ENCODE peak calls at places on chromosomes 3 and 15, in five cellular contexts. Q, N, R, F and J are unnamed samples.

GRCh38 chr15:65767264-65767595 is 24.9 kb downstream of the DENND4A start:
- DNase-seq in Q (no peak), N (no peak), R (no peak), F (no peak), J (no peak)

GRCh38 chr3:150091626-150092025 is 120.9 kb upstream of the PFN2 start:
- DNase-seq in Q (no peak), N (no peak), R (no peak), F (no peak), J (no peak)

GRCh38 chr3:11563159-11563558 is 80.6 kb downstream of the VGLL4 start:
- DNase-seq in Q (peak), N (no peak), R (no peak), F (no peak), J (no peak)

GRCh38 chr15:100093211-100094126 is 248.3 kb downstream of the ADAMTS17 start:
- DNase-seq in Q (no peak), N (no peak), R (no peak), F (peak), J (no peak)

GRCh38 chr3:123790254-123791072 is 93.7 kb downstream of the MYLK start:
- DNase-seq in Q (no peak), N (no peak), R (no peak), F (no peak), J (no peak)

GRCh38 chr3:27110020-27110419 is 259.2 kb downstream of the NEK10 start:
- DNase-seq in Q (no peak), N (no peak), R (no peak), F (no peak), J (no peak)

GRCh38 chr3:106759686-106760085 is 617.6 kb upstream of the CCDC54 start:
- DNase-seq in Q (no peak), N (no peak), R (no peak), F (no peak), J (no peak)

GRCh38 chr3:41247055-41247454 is 47.8 kb downstream of the CTNNB1 start:
- DNase-seq in Q (no peak), N (no peak), R (no peak), F (peak), J (no peak)

GRCh38 chr3:124656531-124656930 is 73.7 kb upstream of the UMPS start:
- DNase-seq in Q (no peak), N (no peak), R (no peak), F (no peak), J (no peak)

GRCh38 chr3:137988982-137989381 is 21.0 kb upstream of the CLDN18 start:
- DNase-seq in Q (peak), N (no peak), R (no peak), F (no peak), J (peak)

GRCh38 chr3:16476636-16477035 is 36.9 kb downstream of the RFTN1 start:
- DNase-seq in Q (no peak), N (no peak), R (no peak), F (no peak), J (no peak)

GRCh38 chr3:180594631-180595348 is 7.2 kb upstream of the TTC14 start:
- DNase-seq in Q (peak), N (peak), R (no peak), F (no peak), J (no peak)

GRCh38 chr15:48868549-48868948 is 9.4 kb upstream of the EID1 start:
- DNase-seq in Q (no peak), N (peak), R (no peak), F (no peak), J (no peak)

GRCh38 chr3:193730976-193731375 is 138.0 kb downstream of the OPA1 start:
- DNase-seq in Q (no peak), N (no peak), R (no peak), F (no peak), J (no peak)

GRCh38 chr3:64167868-64168267 is 57.4 kb downstream of the PRICKLE2 start:
- DNase-seq in Q (no peak), N (no peak), R (no peak), F (no peak), J (no peak)

GRCh38 chr15:27059610-27060202 is 88.7 kb downstream of the GABRG3 start:
- DNase-seq in Q (peak), N (peak), R (peak), F (no peak), J (no peak)

GRCh38 chr15:45522931-45523331 is 376 bp upstream of the SLC30A4 start:
- DNase-seq in Q (no peak), N (peak), R (peak), F (no peak), J (peak)

GRCh38 chr3:120092444-120092843 is 1.8 kb downstream of the GSK3B start:
- DNase-seq in Q (no peak), N (no peak), R (no peak), F (no peak), J (no peak)

GRCh38 chr15:63752979-63753378 is 80.8 kb downstream of the HERC1 start:
- DNase-seq in Q (no peak), N (no peak), R (no peak), F (no peak), J (no peak)

GRCh38 chr3:46705022-46705530 is 3.9 kb downstream of the TMIE start:
- DNase-seq in Q (peak), N (peak), R (peak), F (no peak), J (peak)

GRCh38 chr3:14031271-14031670 is 93.4 kb downstream of the CHCHD4 start:
- DNase-seq in Q (no peak), N (no peak), R (no peak), F (no peak), J (peak)

GRCh38 chr3:129597792-129598381 is 8.6 kb downstream of the PLXND1 start:
- DNase-seq in Q (no peak), N (no peak), R (no peak), F (peak), J (no peak)

GRCh38 chr3:2714856-2715255 is 395.3 kb downstream of the IL5RA start:
- DNase-seq in Q (no peak), N (no peak), R (no peak), F (no peak), J (peak)

GRCh38 chr3:106740116-106740515 is 637.1 kb upstream of the CCDC54 start:
- DNase-seq in Q (no peak), N (no peak), R (no peak), F (no peak), J (no peak)

GRCh38 chr3:177676148-177676547 is 478.9 kb upstream of the TBL1XR1 start:
- DNase-seq in Q (no peak), N (no peak), R (no peak), F (no peak), J (no peak)

GRCh38 chr3:153060346-153060745 is 101.7 kb upstream of the RAP2B start:
- DNase-seq in Q (no peak), N (no peak), R (no peak), F (no peak), J (no peak)

GRCh38 chr15:46088486-46089437 is 453.9 kb downstream of the SQOR start:
- DNase-seq in Q (no peak), N (no peak), R (no peak), F (no peak), J (no peak)

GRCh38 chr3:155745795-155746550 is 1.1 kb upstream of the PLCH1 start:
- DNase-seq in Q (no peak), N (peak), R (peak), F (peak), J (no peak)

GRCh38 chr3:165195226-165195625 is 958 bp downstream of the SLITRK3 start:
- DNase-seq in Q (no peak), N (no peak), R (peak), F (no peak), J (no peak)

GRCh38 chr3:130258532-130258952 is 86.9 kb upstream of the COL6A5 start:
- DNase-seq in Q (no peak), N (no peak), R (no peak), F (no peak), J (no peak)

GRCh38 chr3:10568549-10568948 is 63.2 kb upstream of the ATP2B2 start:
- DNase-seq in Q (no peak), N (no peak), R (no peak), F (no peak), J (no peak)

GRCh38 chr3:140007946-140008692 is 73.1 kb downstream of the CLSTN2 start:
- DNase-seq in Q (no peak), N (no peak), R (no peak), F (no peak), J (no peak)

GRCh38 chr15:94119923-94120775 is 111.2 kb upstream of the MCTP2 start:
- DNase-seq in Q (peak), N (peak), R (peak), F (no peak), J (peak)

GRCh38 chr15:50256188-50257041 is 9.1 kb downstream of the HDC start:
- DNase-seq in Q (no peak), N (peak), R (no peak), F (no peak), J (no peak)

GRCh38 chr3:127053026-127053425 is 70.1 kb downstream of the PLXNA1 start:
- DNase-seq in Q (no peak), N (no peak), R (no peak), F (no peak), J (no peak)

GRCh38 chr3:147934316-147935188 is 525.4 kb downstream of the ZIC1 start:
- DNase-seq in Q (no peak), N (no peak), R (no peak), F (no peak), J (no peak)

GRCh38 chr3:45043715-45044299 is 17.7 kb downstream of the CLEC3B start:
- DNase-seq in Q (no peak), N (peak), R (no peak), F (no peak), J (no peak)

GRCh38 chr3:136989781-136990524 is 32.2 kb downstream of the IL20RB start:
- DNase-seq in Q (no peak), N (no peak), R (no peak), F (no peak), J (no peak)

GRCh38 chr3:51390600-51391074 is 448 bp upstream of the RBM15B start:
- DNase-seq in Q (no peak), N (no peak), R (peak), F (no peak), J (no peak)
- TF ChIP-seq CTCF in Q (no peak), N (no peak), R (peak), F (no peak), J (no peak)

DNA sequence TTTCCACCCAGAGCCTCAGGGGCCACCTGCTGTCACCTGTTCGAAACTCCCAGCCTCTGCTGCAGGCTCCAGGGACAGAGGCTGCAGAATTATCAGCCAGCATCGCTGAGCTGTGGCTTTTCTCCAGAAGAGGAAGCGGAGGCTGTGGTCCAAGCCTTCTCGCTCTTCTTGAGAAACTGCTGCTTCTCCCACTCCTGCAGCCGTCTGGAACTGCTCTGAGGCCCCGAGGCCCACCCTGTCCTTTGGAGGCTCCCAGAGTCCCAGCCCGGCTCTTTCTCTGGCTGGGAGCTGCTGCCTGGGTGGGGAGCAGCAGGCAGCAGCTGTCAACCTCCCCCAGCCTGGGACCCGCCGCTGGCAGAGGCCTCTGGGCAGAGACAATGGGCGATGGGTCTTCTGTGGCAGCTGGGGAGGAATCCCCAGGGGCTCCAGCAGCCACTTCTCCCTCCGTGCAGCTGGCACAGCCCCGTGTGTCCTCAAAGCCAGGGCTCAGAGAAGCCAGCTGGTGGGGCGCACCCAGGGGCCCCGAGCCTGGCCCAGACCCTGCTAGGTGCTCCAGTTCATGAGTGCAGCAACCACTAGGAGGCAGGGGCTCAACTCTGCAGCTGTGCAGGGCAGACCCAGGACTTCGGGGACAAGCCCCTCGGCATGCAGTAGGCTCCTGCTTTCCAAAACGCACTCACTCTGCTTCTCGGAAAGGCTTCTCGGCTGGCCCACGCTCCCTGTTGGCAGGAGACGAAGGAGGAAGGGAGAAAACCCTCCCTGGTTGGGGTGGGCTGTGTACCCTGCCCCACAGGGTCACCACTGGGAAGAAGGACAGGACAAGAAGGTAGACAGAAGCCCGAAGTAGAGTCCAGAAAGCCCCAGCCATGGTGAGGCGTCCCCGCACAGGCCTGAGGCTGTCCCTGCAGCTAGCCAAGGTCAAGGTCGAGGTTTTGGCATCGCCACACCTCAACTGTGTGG is 49.9 kb upstream of the FURIN start:
- DNase-seq in Q (peak), N (no peak), R (no peak), F (no peak), J (peak)
- TF ChIP-seq CTCF in Q (peak), N (no peak), R (no peak), F (peak), J (peak)

GRCh38 chr3:181879926-181880325 is 168.2 kb downstream of the SOX2 start:
- DNase-seq in Q (no peak), N (no peak), R (no peak), F (no peak), J (no peak)
- TF ChIP-seq CTCF in Q (no peak), N (no peak), R (no peak), F (no peak), J (no peak)

GRCh38 chr3:122577409-122578028 is at the start of gene PARP15:
- DNase-seq in Q (peak), N (no peak), R (peak), F (peak), J (no peak)
- TF ChIP-seq CTCF in Q (peak), N (no peak), R (no peak), F (no peak), J (no peak)

DNA sequence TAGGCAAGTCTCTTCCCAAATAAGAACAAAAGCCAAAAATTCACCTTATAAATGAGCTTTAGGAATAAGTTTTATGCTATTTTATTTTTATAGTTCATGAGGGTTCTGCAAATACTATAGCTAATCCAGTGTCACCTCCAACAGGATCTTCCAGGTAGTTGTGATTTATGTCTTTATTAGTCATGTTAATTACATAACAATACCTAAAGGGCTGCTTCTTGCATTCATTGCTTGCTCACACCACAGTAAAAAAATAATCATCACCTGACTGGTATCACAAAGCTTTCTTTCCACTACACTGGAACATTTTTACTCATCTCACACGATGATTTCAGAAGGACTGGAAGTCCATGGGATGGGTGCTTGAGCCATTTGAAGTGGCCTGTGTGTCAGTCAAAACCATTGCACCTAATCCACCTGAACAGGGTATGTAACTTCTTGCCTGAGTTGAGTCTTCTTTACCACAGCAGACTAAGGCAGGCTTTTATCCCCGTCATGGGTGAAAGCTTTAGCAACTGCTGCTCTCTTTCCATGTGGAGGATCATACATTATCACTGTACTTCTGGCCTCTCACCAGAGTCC is 382.7 kb upstream of the THBS1 start:
- DNase-seq in Q (no peak), N (no peak), R (no peak), F (no peak), J (no peak)
- TF ChIP-seq CTCF in Q (no peak), N (no peak), R (no peak), F (no peak), J (no peak)

GRCh38 chr3:9405756-9406155 is 8.3 kb downstream of the SETD5 start:
- DNase-seq in Q (no peak), N (no peak), R (no peak), F (no peak), J (no peak)

GRCh38 chr3:9406856-9407626 is 9.6 kb downstream of the SETD5 start:
- DNase-seq in Q (no peak), N (no peak), R (no peak), F (no peak), J (no peak)

GRCh38 chr3:9403463-9403862 is 6.0 kb downstream of the SETD5 start:
- DNase-seq in Q (no peak), N (no peak), R (no peak), F (no peak), J (no peak)

GRCh38 chr3:9402410-9403228 is 5.2 kb downstream of the SETD5 start:
- DNase-seq in Q (no peak), N (peak), R (peak), F (no peak), J (no peak)

DNA sequence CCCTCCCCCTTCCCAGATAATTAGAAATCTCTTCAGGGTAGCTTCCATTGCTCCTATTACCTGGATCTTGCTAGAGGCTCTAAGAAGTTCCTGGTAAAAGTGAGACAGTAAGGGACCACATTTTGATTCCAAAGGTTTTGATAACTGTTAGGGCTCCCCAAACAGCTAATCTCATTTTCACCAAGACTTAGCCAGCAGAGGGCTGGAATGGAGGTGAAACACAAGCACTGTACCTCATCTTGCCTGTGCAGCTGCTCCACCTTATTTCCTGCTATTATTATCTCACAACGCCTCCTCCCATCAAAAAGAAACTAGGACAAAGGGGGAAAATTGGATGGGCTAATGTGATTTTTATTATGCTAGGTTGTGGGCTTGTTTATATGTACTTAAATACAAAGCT is 7.3 kb downstream of the SETD5 start:
- DNase-seq in Q (no peak), N (peak), R (no peak), F (no peak), J (peak)
- TF ChIP-seq CTCF in Q (no peak), N (peak), R (no peak), F (no peak), J (no peak)